ENCODE peak calls at places on chromosomes 6 and 20, in seven cellular contexts. R, M, Z, T, I, F and K are unnamed samples.

GRCh38 chr20:36919715-36920333 is 31.7 kb downstream of the SAMHD1 start:
- DNase-seq in R (peak; percentile 66), M (no peak), Z (no peak), T (peak; percentile 60), I (no peak), F (peak; percentile 49), K (peak; percentile 63)

GRCh38 chr6:137866200-137866913 is 702 bp upstream of the TNFAIP3 start:
- DNase-seq in R (no peak), M (peak; percentile 50), Z (no peak), T (peak; percentile 57), I (peak; percentile 69), F (no peak), K (no peak)

GRCh38 chr6:84467296-84467695 is 239.9 kb upstream of the CEP162 start:
- DNase-seq in R (no peak), M (no peak), Z (no peak), T (no peak), I (no peak), F (no peak), K (peak; percentile 10)

GRCh38 chr6:69768664-69769063 is 28.1 kb downstream of the LMBRD1 start:
- DNase-seq in R (peak; percentile 3), M (no peak), Z (no peak), T (no peak), I (no peak), F (no peak), K (no peak)

GRCh38 chr6:152634773-152635172 is 2.4 kb downstream of the SYNE1 start:
- DNase-seq in R (peak; percentile 1), M (no peak), Z (no peak), T (no peak), I (no peak), F (no peak), K (no peak)

GRCh38 chr6:139587469-139587868 is 213.0 kb upstream of the CITED2 start:
- DNase-seq in R (peak; percentile 96), M (no peak), Z (no peak), T (no peak), I (no peak), F (no peak), K (peak; percentile 30)

GRCh38 chr6:72624557-72625160 is 2.8 kb downstream of the KCNQ5 start:
- DNase-seq in R (peak; percentile 25), M (no peak), Z (no peak), T (peak; percentile 26), I (no peak), F (no peak), K (peak; percentile 28)

GRCh38 chr20:62921119-62921687 is 5.1 kb downstream of the DIDO1 start:
- DNase-seq in R (peak; percentile 43), M (peak; percentile 73), Z (no peak), T (peak; percentile 55), I (no peak), F (peak; percentile 49), K (peak; percentile 77)

GRCh38 chr20:49669601-49670189 is 44.0 kb downstream of the B4GALT5 start:
- DNase-seq in R (peak; percentile 38), M (peak; percentile 14), Z (no peak), T (peak; percentile 15), I (no peak), F (no peak), K (no peak)

GRCh38 chr6:97392735-97393134 is 109.7 kb upstream of the MMS22L start:
- DNase-seq in R (no peak), M (no peak), Z (no peak), T (no peak), I (no peak), F (no peak), K (no peak)

GRCh38 chr6:41167173-41167963 is 4.5 kb upstream of the TREM2 start:
- DNase-seq in R (no peak), M (no peak), Z (no peak), T (no peak), I (no peak), F (no peak), K (no peak)

GRCh38 chr20:3734111-3734843 is 1.8 kb downstream of the HSPA12B start:
- DNase-seq in R (no peak), M (no peak), Z (no peak), T (no peak), I (no peak), F (no peak), K (no peak)

GRCh38 chr6:38088794-38089193 is 269.3 kb downstream of the ZFAND3 start:
- DNase-seq in R (no peak), M (no peak), Z (no peak), T (no peak), I (no peak), F (no peak), K (no peak)

GRCh38 chr6:34352305-34352937 is 40.0 kb downstream of the NUDT3 start:
- DNase-seq in R (peak; percentile 72), M (no peak), Z (no peak), T (no peak), I (no peak), F (no peak), K (no peak)

GRCh38 chr6:104940238-104940880 is 16.5 kb upstream of the LIN28B start:
- DNase-seq in R (no peak), M (no peak), Z (no peak), T (no peak), I (no peak), F (no peak), K (no peak)

GRCh38 chr20:12028771-12029170 is 111.1 kb downstream of the BTBD3 start:
- DNase-seq in R (no peak), M (no peak), Z (no peak), T (no peak), I (no peak), F (no peak), K (no peak)

GRCh38 chr6:81747327-81747726 is 5.2 kb downstream of the TENT5A start:
- DNase-seq in R (no peak), M (no peak), Z (no peak), T (no peak), I (no peak), F (no peak), K (no peak)

GRCh38 chr6:47103931-47104330 is 61.8 kb upstream of the ADGRF1 start:
- DNase-seq in R (peak; percentile 33), M (no peak), Z (no peak), T (no peak), I (no peak), F (no peak), K (peak; percentile 50)

GRCh38 chr20:62675156-62675871 is 33.0 kb downstream of the SLCO4A1 start:
- DNase-seq in R (peak; percentile 17), M (no peak), Z (no peak), T (no peak), I (no peak), F (no peak), K (no peak)

GRCh38 chr6:18497006-18497405 is 109.9 kb downstream of the RNF144B start:
- DNase-seq in R (no peak), M (no peak), Z (no peak), T (no peak), I (no peak), F (no peak), K (no peak)

GRCh38 chr20:51628533-51629398 is 86.2 kb upstream of the NFATC2 start:
- DNase-seq in R (peak; percentile 58), M (no peak), Z (no peak), T (no peak), I (no peak), F (no peak), K (no peak)

GRCh38 chr6:33692078-33692759 is 19.3 kb downstream of the UQCC2 start:
- DNase-seq in R (peak; percentile 27), M (no peak), Z (no peak), T (no peak), I (peak; percentile 62), F (no peak), K (no peak)

GRCh38 chr6:150685860-150686259 is 86.2 kb downstream of the PLEKHG1 start:
- DNase-seq in R (no peak), M (peak; percentile 66), Z (peak; percentile 14), T (peak; percentile 54), I (no peak), F (peak; percentile 39), K (peak; percentile 4)

GRCh38 chr6:98657764-98658163 is 176.6 kb upstream of the POU3F2 start:
- DNase-seq in R (peak; percentile 11), M (no peak), Z (no peak), T (no peak), I (no peak), F (no peak), K (peak; percentile 14)

GRCh38 chr6:26273673-26274595 is 91.1 kb upstream of the BTN3A2 start:
- DNase-seq in R (peak; percentile 30), M (no peak), Z (no peak), T (no peak), I (no peak), F (no peak), K (no peak)